ENCODE peak calls at places on chromosome 12, in four cellular contexts. P is Peyer's patch, L is AG09319, Z is esophagus squamous epithelium. A is an unnamed sample.

GRCh38 chr12:92947589-92948215 is 18.6 kb upstream of the EEA1 start:
- DNase-seq in P (no peak), L (no peak), Z (no peak), A (no peak)

GRCh38 chr12:50088577-50089335 is 3.6 kb downstream of the SMARCD1 start:
- DNase-seq in L (no peak), Z (no peak), P (no peak), A (no peak)

GRCh38 chr12:26867084-26867483 is 34.1 kb upstream of the ITPR2 start:
- DNase-seq in L (no peak), Z (no peak), P (no peak), A (no peak)

GRCh38 chr12:124466200-124467128 is 100.9 kb downstream of the NCOR2 start:
- DNase-seq in Z (peak; percentile 32), L (no peak), P (peak; percentile 65), A (peak; percentile 96)

GRCh38 chr12:6724409-6724797 is 557 bp downstream of the COPS7A start:
- DNase-seq in Z (no peak), L (no peak), P (peak; percentile 54), A (peak; percentile 60)

GRCh38 chr12:52156757-52157565 is 34.9 kb downstream of the KRT80 start:
- DNase-seq in P (peak; percentile 87), Z (no peak), L (no peak), A (peak; percentile 78)

GRCh38 chr12:54428050-54429013 is 9.3 kb upstream of the ITGA5 start:
- DNase-seq in L (no peak), P (no peak), Z (no peak), A (peak; percentile 82)

GRCh38 chr12:127803545-127803944 is 463.4 kb upstream of the TMEM132C start:
- DNase-seq in L (no peak), P (no peak), Z (no peak), A (no peak)

GRCh38 chr12:112275836-112276235 is 106.4 kb downstream of the HECTD4 start:
- DNase-seq in Z (no peak), P (no peak), L (no peak), A (no peak)

GRCh38 chr12:44101470-44101869 is 265.6 kb downstream of the TMEM117 start:
- DNase-seq in P (no peak), L (no peak), Z (no peak), A (no peak)

GRCh38 chr12:14605401-14605989 is 37.8 kb upstream of the PLBD1 start:
- DNase-seq in L (no peak), P (no peak), Z (no peak), A (no peak)

GRCh38 chr12:123801573-123802178 is 39.6 kb downstream of the DNAH10 start:
- DNase-seq in L (no peak), P (no peak), Z (no peak), A (no peak)

GRCh38 chr12:22467190-22467589 is 77.2 kb downstream of the C2CD5 start:
- DNase-seq in L (peak; percentile 56), Z (no peak), P (no peak), A (no peak)

GRCh38 chr12:26680724-26681455 is 152.1 kb downstream of the ITPR2 start:
- DNase-seq in L (peak; percentile 8), P (no peak), Z (no peak), A (no peak)

GRCh38 chr12:26271889-26272492 is 76.6 kb downstream of the SSPN start:
- DNase-seq in P (peak; percentile 73), L (no peak), Z (no peak), A (no peak)

GRCh38 chr12:92133166-92133565 is 12.5 kb downstream of the BTG1 start:
- DNase-seq in L (no peak), Z (no peak), P (no peak), A (no peak)

GRCh38 chr12:561908-562593 is 101.2 kb downstream of the NINJ2 start:
- DNase-seq in L (no peak), Z (peak; percentile 35), P (no peak), A (peak; percentile 86)

GRCh38 chr12:11658796-11659195 is 9.3 kb downstream of the ETV6 start:
- DNase-seq in P (no peak), Z (no peak), L (no peak), A (no peak)

GRCh38 chr12:1916396-1917171 is 1.9 kb downstream of the CACNA2D4 start:
- DNase-seq in Z (no peak), P (no peak), L (no peak), A (no peak)

GRCh38 chr12:30719060-30719459 is 23.4 kb upstream of the IPO8 start:
- DNase-seq in Z (no peak), P (no peak), L (peak; percentile 52), A (no peak)

GRCh38 chr12:67590122-67590795 is 58.3 kb upstream of the DYRK2 start:
- DNase-seq in P (no peak), L (no peak), Z (no peak), A (no peak)

GRCh38 chr12:42862055-42862454 is 272.5 kb upstream of the PRICKLE1 start:
- DNase-seq in L (no peak), Z (no peak), P (no peak), A (no peak)

GRCh38 chr12:124352839-124353238 is 57.9 kb downstream of the RFLNA start:
- DNase-seq in Z (no peak), L (no peak), P (peak; percentile 91), A (no peak)

GRCh38 chr12:108119126-108119973 is 9.7 kb upstream of the WSCD2 start:
- DNase-seq in L (no peak), Z (no peak), P (no peak), A (no peak)

GRCh38 chr12:54988402-54989054 is 4.0 kb upstream of the TESPA1 start:
- DNase-seq in Z (no peak), L (no peak), P (peak; percentile 52), A (no peak)

GRCh38 chr12:53097207-53097563 is 282 bp upstream of the IGFBP6 start:
- DNase-seq in L (no peak), Z (no peak), P (no peak), A (no peak)

GRCh38 chr12:46667547-46667946 is 158.2 kb downstream of the SLC38A4 start:
- DNase-seq in L (no peak), Z (no peak), P (no peak), A (no peak)

GRCh38 chr12:47024463-47024862 is 55.0 kb upstream of the PCED1B start:
- DNase-seq in Z (no peak), L (no peak), P (no peak), A (no peak)

GRCh38 chr12:25702553-25702952 is 149.5 kb upstream of the LMNTD1 start:
- DNase-seq in Z (no peak), P (no peak), L (no peak), A (no peak)

GRCh38 chr12:53265783-53266182 is 2.3 kb upstream of the ESPL1 start:
- DNase-seq in Z (no peak), P (no peak), L (no peak), A (no peak)

GRCh38 chr12:49959570-49960473 is 1.9 kb upstream of the AQP5 start:
- DNase-seq in L (no peak), Z (no peak), P (peak; percentile 19), A (no peak)

GRCh38 chr12:19507823-19508222 is 68.5 kb downstream of the AEBP2 start:
- DNase-seq in Z (no peak), P (no peak), L (peak; percentile 22), A (no peak)

GRCh38 chr12:124395986-124396385 is 101.1 kb downstream of the RFLNA start:
- DNase-seq in L (no peak), P (no peak), Z (no peak), A (no peak)

GRCh38 chr12:25082628-25083027 is 112.3 kb downstream of the DNAI7 start:
- DNase-seq in P (no peak), Z (no peak), L (no peak), A (no peak)

DNA sequence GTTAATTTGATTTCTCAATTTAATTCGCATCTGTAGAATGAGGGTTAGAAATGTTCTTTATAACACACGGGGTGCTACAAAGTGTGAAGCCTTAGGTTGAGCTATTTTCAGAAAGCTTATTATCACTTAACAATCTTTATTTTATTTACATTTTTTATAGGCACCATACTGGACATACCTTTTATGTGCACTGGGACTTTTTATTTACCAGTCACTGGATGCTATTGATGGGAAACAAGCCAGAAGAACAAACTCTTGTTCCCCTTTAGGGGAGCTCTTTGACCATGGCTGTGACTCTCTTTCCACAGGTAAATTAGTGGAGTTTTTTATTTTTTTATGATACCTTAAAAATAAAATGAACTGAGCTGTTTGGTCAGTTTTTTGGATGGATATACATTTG is 16.5 kb downstream of the CHPT1 start:
- DNase-seq in L (no peak), Z (no peak), P (no peak), A (no peak)
- TF ChIP-seq CTCF in L (no peak), Z (no peak), P (no peak), A (no peak)

GRCh38 chr12:29611906-29612305 is 114.4 kb upstream of the OVCH1 start:
- DNase-seq in L (peak; percentile 60), P (no peak), Z (no peak), A (no peak)
- TF ChIP-seq CTCF in L (no peak), P (no peak), Z (no peak), A (no peak)

GRCh38 chr12:121630791-121631190 is 4.5 kb downstream of the ORAI1 start:
- DNase-seq in P (no peak), L (no peak), Z (no peak), A (no peak)

GRCh38 chr12:121626853-121627623 is 708 bp downstream of the ORAI1 start:
- DNase-seq in P (peak; percentile 81), L (no peak), Z (no peak), A (no peak)

GRCh38 chr12:121628536-121628935 is 2.2 kb downstream of the ORAI1 start:
- DNase-seq in Z (no peak), P (no peak), L (no peak), A (no peak)

GRCh38 chr12:121628037-121628436 is 1.7 kb downstream of the ORAI1 start:
- DNase-seq in L (no peak), P (peak; percentile 67), Z (no peak), A (no peak)

DNA sequence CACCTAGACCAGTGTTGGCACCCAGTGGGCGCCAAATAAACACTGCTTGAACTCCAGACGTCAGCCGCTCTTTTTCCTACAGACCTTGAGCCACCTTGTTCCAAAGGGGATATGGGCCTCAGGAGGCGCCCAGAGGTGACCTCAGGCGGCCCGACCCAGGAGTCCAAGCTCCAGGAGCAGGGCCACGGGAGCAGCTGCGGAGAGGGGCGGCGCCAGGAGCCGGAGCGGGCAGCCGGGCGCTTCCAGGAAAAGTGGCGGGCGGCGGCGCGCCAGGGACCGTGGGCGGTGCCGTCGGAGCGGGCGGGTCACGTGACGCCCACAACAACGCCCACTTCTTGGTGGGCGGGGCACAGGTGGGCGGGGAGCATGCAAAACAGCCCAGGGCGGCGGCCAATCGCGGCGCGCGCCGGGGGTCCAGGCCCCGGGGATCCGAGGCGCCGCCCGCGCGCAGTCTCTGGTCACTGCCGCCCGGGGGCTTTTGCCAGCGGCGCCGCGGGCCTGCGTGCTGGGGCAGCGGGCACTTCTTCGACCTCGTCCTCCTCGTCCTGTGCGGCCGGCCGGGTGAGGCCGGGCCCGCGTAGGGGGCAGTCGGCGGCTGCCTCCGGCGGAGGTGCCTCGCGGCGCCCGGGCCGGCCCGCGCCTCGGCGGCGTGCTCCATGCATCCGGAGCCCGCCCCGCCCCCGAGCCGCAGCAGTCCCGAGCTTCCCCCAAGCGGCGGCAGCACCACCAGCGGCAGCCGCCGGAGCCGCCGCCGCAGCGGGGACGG is at the start of gene ORAI1:
- DNase-seq in Z (peak; percentile 79), L (peak; percentile 83), P (peak; percentile 99), A (peak; percentile 91)
- TF ChIP-seq CTCF in Z (peak; percentile 37), L (no peak), P (no peak), A (no peak)

DNA sequence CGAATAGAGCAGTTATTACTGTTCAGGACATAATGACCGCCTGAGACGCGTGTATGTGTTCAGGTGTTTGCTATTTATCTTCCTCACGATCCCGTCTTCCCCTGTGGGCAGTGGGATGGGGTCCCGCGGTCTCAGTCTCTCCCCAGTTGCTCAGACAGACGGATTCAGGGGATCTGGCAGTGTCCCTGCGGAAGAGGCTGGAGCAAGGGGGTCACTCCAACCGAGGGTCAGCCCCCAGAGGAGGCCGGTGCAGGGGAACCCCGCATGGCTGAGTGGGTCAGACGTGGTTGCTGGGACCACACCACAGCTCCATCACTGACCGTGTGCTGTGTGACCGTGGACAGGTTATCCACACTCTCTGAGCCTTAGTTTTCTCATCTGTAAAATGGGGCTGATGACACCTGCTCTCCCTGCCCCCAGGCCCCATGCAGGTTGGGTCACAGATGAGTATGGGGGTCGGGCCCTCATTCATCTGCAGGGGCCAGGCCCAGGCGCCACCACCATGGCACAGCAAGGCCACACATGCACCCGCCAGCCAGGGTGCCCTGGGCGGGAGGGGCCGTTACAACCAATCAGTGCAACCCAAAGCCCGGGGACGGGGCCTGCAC is 5.2 kb downstream of the MMP17 start:
- DNase-seq in L (no peak), P (no peak), Z (no peak), A (no peak)
- TF ChIP-seq CTCF in L (no peak), P (no peak), Z (no peak), A (no peak)

A was measured in CD14-positive monocyte.